ENCODE peak calls at places on chromosome 1, in seven cellular contexts. W is cardiac muscle cell, A is sigmoid colon, M is right cardiac atrium, L is tibial artery, H is tibial nerve, B is prostate gland. Q is an unnamed sample.

GRCh38 chr1:1357871-1358432 is 403 bp downstream of the MXRA8 start:
- DNase-seq in B (no peak), A (no peak), L (no peak), M (no peak), W (peak; percentile 38), H (no peak), Q (no peak)

GRCh38 chr1:23533288-23534130 is 2.5 kb upstream of the E2F2 start:
- DNase-seq in H (no peak), B (no peak), M (peak; percentile 63), W (no peak), A (no peak), L (no peak), Q (no peak)

GRCh38 chr1:89047734-89048133 is 17.3 kb downstream of the GBP1 start:
- DNase-seq in B (no peak), M (no peak), A (no peak), L (no peak), H (no peak), W (peak; percentile 66), Q (no peak)

GRCh38 chr1:194378517-194378916 is 1192.1 kb upstream of the B3GALT2 start:
- DNase-seq in A (no peak), L (no peak), M (no peak), B (no peak), W (no peak), H (no peak), Q (no peak)

GRCh38 chr1:242856289-242856688 is 331.8 kb upstream of the PLD5 start:
- DNase-seq in W (no peak), B (no peak), H (no peak), A (no peak), M (no peak), L (no peak), Q (no peak)

GRCh38 chr1:111867868-111868440 is 112.3 kb downstream of the DDX20 start:
- DNase-seq in A (no peak), H (no peak), M (no peak), W (no peak), L (no peak), B (no peak), Q (no peak)

GRCh38 chr1:15617874-15618684 is 821 bp downstream of the DDI2 start:
- DNase-seq in H (no peak), A (no peak), B (peak; percentile 42), W (peak; percentile 22), L (peak; percentile 38), M (no peak), Q (peak; percentile 36)

GRCh38 chr1:38044224-38045215 is 2.1 kb downstream of the POU3F1 start:
- DNase-seq in L (no peak), M (no peak), A (no peak), W (no peak), H (no peak), B (no peak), Q (no peak)

GRCh38 chr1:156709743-156710489 is 4.5 kb upstream of the CRABP2 start:
- DNase-seq in M (peak; percentile 90), A (peak; percentile 87), L (peak; percentile 79), W (peak; percentile 78), B (peak; percentile 87), H (peak; percentile 50), Q (no peak)

GRCh38 chr1:15858672-15859372 is 11.3 kb downstream of the SPEN start:
- DNase-seq in M (no peak), B (no peak), L (no peak), H (no peak), W (no peak), A (peak; percentile 27), Q (no peak)

GRCh38 chr1:34597877-34598514 is 156.9 kb upstream of the GJB5 start:
- DNase-seq in B (peak; percentile 43), A (no peak), W (peak; percentile 46), H (peak; percentile 21), M (peak; percentile 72), L (peak; percentile 45), Q (peak; percentile 48)

GRCh38 chr1:39681294-39681693 is 9.4 kb upstream of the NT5C1A start:
- DNase-seq in W (no peak), L (no peak), H (no peak), M (no peak), A (no peak), B (no peak), Q (no peak)

GRCh38 chr1:168687796-168688195 is 41.2 kb downstream of the DPT start:
- DNase-seq in A (no peak), M (no peak), H (no peak), B (no peak), W (peak; percentile 21), L (no peak), Q (no peak)

GRCh38 chr1:208951908-208952307 is 631.6 kb upstream of the CAMK1G start:
- DNase-seq in A (no peak), M (no peak), W (no peak), B (no peak), H (no peak), L (no peak), Q (no peak)

GRCh38 chr1:116909511-116910378 is at the start of gene PTGFRN:
- DNase-seq in H (no peak), B (peak; percentile 64), W (peak; percentile 88), A (peak; percentile 89), L (peak; percentile 53), M (peak; percentile 92), Q (no peak)

GRCh38 chr1:54169068-54169467 is 16.3 kb upstream of the CDCP2 start:
- DNase-seq in M (no peak), L (no peak), A (no peak), W (no peak), H (no peak), B (no peak), Q (no peak)

DNA sequence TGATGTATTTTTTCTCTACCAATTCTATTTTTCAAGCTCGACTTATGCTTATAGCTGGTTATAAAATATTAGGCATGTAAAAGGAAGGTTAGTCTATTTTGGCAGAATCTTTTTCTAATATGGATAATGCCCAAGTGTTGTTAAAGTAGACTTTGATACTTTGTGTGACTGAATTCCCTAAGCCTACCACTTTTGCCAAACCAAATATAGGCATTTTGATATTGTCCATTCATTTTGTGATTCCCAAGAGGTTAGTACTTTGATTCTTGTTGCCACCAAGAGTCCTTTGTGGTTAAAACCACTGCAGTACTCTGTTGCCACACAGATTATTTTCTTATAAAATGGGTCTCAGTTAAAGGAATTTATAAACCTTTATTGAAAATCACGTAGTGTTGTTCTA is 4.2 kb downstream of the WDR3 start:
- DNase-seq in W (no peak), H (no peak), L (no peak), A (no peak), B (no peak), M (no peak), Q (no peak)
- H3K4me3 ChIP-seq in W (no peak overlapping the region), H (no peak overlapping the region), L (no peak overlapping the region), A (no peak overlapping the region), B (no peak overlapping the region), M (no peak overlapping the region), Q (no peak overlapping the region)

DNA sequence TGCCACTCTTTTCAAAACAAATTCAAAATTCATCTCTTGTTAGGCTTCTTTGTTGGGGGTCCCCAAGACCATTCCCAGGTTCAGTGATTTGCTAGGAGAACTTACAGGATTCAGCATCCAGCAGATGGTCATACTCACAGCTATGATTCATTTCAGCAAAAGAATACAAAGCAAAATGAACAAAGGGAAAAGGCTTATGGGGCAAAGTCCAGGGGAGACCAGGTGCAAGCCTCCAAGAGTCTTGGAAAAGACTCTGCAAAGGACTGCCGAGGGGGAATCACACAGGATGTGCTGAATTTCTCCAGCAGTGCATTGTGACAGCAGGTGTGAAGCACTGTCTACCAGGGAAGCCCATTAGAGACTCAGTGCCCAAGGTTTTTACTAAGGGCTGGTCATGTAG is 7.3 kb downstream of the TRAF5 start:
- DNase-seq in L (no peak), M (no peak), H (no peak), W (no peak), B (no peak), A (no peak), Q (no peak)
- H3K4me1 ChIP-seq in L (no peaks in the 10 kb centered on the region), M (peaks cover 2% of the 10 kb centered on the region), H (no peaks in the 10 kb centered on the region), W (peaks cover 6% of the 10 kb centered on the region), B (peaks cover 4% of the 10 kb centered on the region), A (no peaks in the 10 kb centered on the region), Q (peaks cover 86% of the 10 kb centered on the region)

DNA sequence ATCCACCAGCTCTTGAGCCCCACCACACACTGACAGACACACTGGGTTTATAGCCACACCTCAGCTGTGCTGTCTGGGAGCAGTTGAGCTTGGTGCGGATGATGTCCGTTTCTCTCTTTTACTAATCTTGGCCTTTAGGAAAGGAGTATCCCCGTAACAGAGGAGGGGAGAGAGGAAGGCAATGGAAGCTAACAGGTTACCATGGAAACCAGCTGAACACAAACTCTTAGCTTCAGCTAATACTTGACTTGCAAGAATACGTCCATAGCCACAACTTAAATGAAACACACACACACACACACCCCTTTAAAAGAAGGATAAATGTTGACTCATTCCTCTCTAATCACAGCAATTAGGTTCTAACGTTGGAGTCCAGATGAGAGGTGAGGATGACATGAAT is 28.0 kb upstream of the LRRN2 start:
- DNase-seq in A (no peak), H (no peak), W (no peak), B (no peak), M (no peak), L (no peak), Q (no peak)
- H3K27me3 ChIP-seq in A (peaks cover 12% of the 10 kb centered on the region), H (peaks cover 61% of the 10 kb centered on the region), W (peaks cover 12% of the 10 kb centered on the region), B (peaks cover 16% of the 10 kb centered on the region), M (no peaks in the 10 kb centered on the region), L (peaks cover 55% of the 10 kb centered on the region), Q (no peaks in the 10 kb centered on the region)

GRCh38 chr1:160672118-160672517 is 25.3 kb upstream of the SLAMF1 start:
- DNase-seq in W (no peak), A (no peak), B (no peak), H (no peak), M (no peak), L (no peak), Q (no peak)
- H3K4me3 ChIP-seq in W (no peak overlapping the region), A (no peak overlapping the region), B (no peak overlapping the region), H (no peak overlapping the region), M (no peak overlapping the region), L (no peak overlapping the region), Q (no peak overlapping the region)

GRCh38 chr1:32246888-32247273 is at the start of gene FAM167B:
- DNase-seq in M (peak; percentile 73), A (peak; percentile 77), W (peak; percentile 80), H (no peak), L (peak; percentile 53), B (no peak), Q (no peak)

GRCh38 chr1:32249831-32250525 is 1.1 kb upstream of the LCK start:
- DNase-seq in W (no peak), M (peak; percentile 75), H (no peak), B (no peak), A (peak; percentile 67), L (no peak), Q (peak; percentile 76)

GRCh38 chr1:32247452-32247851 is 430 bp downstream of the FAM167B start:
- DNase-seq in H (no peak), B (no peak), L (no peak), M (peak; percentile 76), W (no peak), A (peak; percentile 65), Q (no peak)

GRCh38 chr1:32250893-32251716 is at the start of gene LCK:
- DNase-seq in A (no peak), B (no peak), H (no peak), M (peak; percentile 57), L (no peak), W (no peak), Q (peak; percentile 85)

GRCh38 chr1:32247983-32248889 is 1.2 kb downstream of the FAM167B start:
- DNase-seq in A (peak; percentile 90), M (peak; percentile 94), B (peak; percentile 69), W (peak; percentile 76), H (peak; percentile 82), L (peak; percentile 89), Q (peak; percentile 83)
- H3K4me1 ChIP-seq in A (no peaks in the 10 kb centered on the region), M (peaks cover 6% of the 10 kb centered on the region), B (no peaks in the 10 kb centered on the region), W (peaks cover 11% of the 10 kb centered on the region), H (no peaks in the 10 kb centered on the region), L (no peaks in the 10 kb centered on the region), Q (peaks cover 42% of the 10 kb centered on the region)

GRCh38 chr1:10890391-10891073 is 94.1 kb upstream of the CASZ1 start:
- DNase-seq in B (no peak), W (no peak), A (no peak), M (no peak), L (no peak), H (no peak), Q (no peak)
- H3K27me3 ChIP-seq in B (peaks cover 2% of the 10 kb centered on the region), W (peaks cover 20% of the 10 kb centered on the region), A (peaks cover 31% of the 10 kb centered on the region), M (no peaks in the 10 kb centered on the region), L (peaks cover 67% of the 10 kb centered on the region), H (peaks cover 79% of the 10 kb centered on the region), Q (peaks cover 5% of the 10 kb centered on the region)